ENCODE peak calls at places on chromosomes 16 and 17, in four cellular contexts. V is astrocyte of the cerebellum, W is cardiac muscle cell, M is breast epithelium. H is an unnamed sample.

GRCh38 chr17:55341432-55341831 is 76.7 kb downstream of the HLF start:
- DNase-seq in V (no peak), W (no peak), M (no peak), H (no peak)

GRCh38 chr16:88500255-88500661 is 47.2 kb downstream of the ZFPM1 start:
- DNase-seq in V (no peak), W (no peak), M (no peak), H (no peak)

GRCh38 chr17:63704836-63705235 is 4.9 kb upstream of the LIMD2 start:
- DNase-seq in V (no peak), W (no peak), M (no peak), H (no peak)

GRCh38 chr16:87411375-87412271 is 19.5 kb downstream of the MAP1LC3B start:
- DNase-seq in V (no peak), W (no peak), M (no peak), H (no peak)

GRCh38 chr17:73278049-73278464 is 16.4 kb upstream of the CPSF4L start:
- DNase-seq in V (no peak), W (no peak), M (no peak), H (no peak)

GRCh38 chr16:26672206-26672605 is 394.5 kb upstream of the C16orf82 start:
- DNase-seq in V (no peak), W (no peak), M (no peak), H (no peak)

GRCh38 chr17:31175237-31175636 is 80.5 kb downstream of the NF1 start:
- DNase-seq in V (no peak), W (no peak), M (no peak), H (no peak)

GRCh38 chr16:74625500-74626350 is 18.8 kb upstream of the GLG1 start:
- DNase-seq in V (no peak), W (no peak), M (no peak), H (peak)

GRCh38 chr17:511833-512251 is 159.2 kb upstream of the RPH3AL start:
- DNase-seq in V (no peak), W (no peak), M (no peak), H (no peak)

GRCh38 chr16:80065565-80065964 is 465.0 kb upstream of the MAF start:
- DNase-seq in V (no peak), W (no peak), M (no peak), H (no peak)

GRCh38 chr17:9021158-9021984 is at the start of gene NTN1:
- DNase-seq in V (no peak), W (peak), M (no peak), H (no peak)

GRCh38 chr16:57525761-57526160 is 10.6 kb downstream of the CCDC102A start:
- DNase-seq in V (no peak), W (no peak), M (no peak), H (no peak)

GRCh38 chr16:4433914-4434787 is 8.5 kb downstream of the DNAJA3 start:
- DNase-seq in V (no peak), W (no peak), M (no peak), H (no peak)

GRCh38 chr17:7893226-7893880 is 4.8 kb downstream of the CHD3 start:
- DNase-seq in V (no peak), W (no peak), M (no peak), H (no peak)

GRCh38 chr17:7684856-7685532 is 2.3 kb downstream of the TP53 start:
- DNase-seq in V (no peak), W (no peak), M (no peak), H (no peak)

GRCh38 chr17:82241183-82241925 is 12.5 kb downstream of the SLC16A3 start:
- DNase-seq in V (no peak), W (no peak), M (no peak), H (peak)

GRCh38 chr16:31513126-31513525 is 4.9 kb upstream of the RUSF1 start:
- DNase-seq in V (no peak), W (no peak), M (no peak), H (no peak)

GRCh38 chr17:79294459-79295071 is 219.9 kb downstream of the ENGASE start:
- DNase-seq in V (peak), W (peak), M (peak), H (no peak)

GRCh38 chr17:42512733-42513251 is 23.2 kb upstream of the NAGLU start:
- DNase-seq in V (no peak), W (no peak), M (no peak), H (no peak)

GRCh38 chr16:31079342-31079944 is 5.2 kb downstream of the ZNF646 start:
- DNase-seq in V (no peak), W (no peak), M (no peak), H (no peak)

GRCh38 chr17:34820922-34821321 is 140.3 kb downstream of the CCT6B start:
- DNase-seq in V (no peak), W (no peak), M (no peak), H (no peak)

GRCh38 chr17:73156166-73156840 is 8.5 kb upstream of the SSTR2 start:
- DNase-seq in V (no peak), W (peak), M (peak), H (peak)

GRCh38 chr17:73797594-73798110 is 153.4 kb upstream of the SDK2 start:
- DNase-seq in V (no peak), W (no peak), M (no peak), H (no peak)

GRCh38 chr17:59561042-59561441 is 4.4 kb upstream of the DHX40 start:
- DNase-seq in V (no peak), W (peak), M (no peak), H (no peak)
- TF ChIP-seq CTCF in V (peak), W (peak), M (no peak), H (peak)

DNA sequence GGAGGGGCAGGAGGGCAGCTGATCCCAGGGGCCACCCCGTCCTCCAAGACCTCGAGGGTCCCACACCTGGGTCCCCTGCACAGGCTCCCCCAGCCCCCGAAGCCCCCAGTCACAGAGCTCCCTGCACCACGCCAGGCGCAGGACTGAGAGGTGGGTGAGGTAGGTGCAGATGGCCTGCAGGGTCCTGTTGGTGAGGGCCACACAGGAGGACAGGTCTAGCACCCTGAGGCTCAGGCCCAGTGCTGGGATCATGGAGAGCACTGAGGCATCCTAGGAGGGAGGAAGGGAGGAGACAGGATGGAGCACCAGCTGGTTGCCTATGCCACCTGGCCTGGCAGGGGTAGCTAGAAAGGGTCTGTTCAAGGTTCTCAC is 9.6 kb downstream of the ELMO3 start:
- DNase-seq in V (no peak), W (no peak), M (no peak), H (no peak)
- H3K4me3 ChIP-seq in V (no peak), W (no peak), M (no peak), H (no peak)

DNA sequence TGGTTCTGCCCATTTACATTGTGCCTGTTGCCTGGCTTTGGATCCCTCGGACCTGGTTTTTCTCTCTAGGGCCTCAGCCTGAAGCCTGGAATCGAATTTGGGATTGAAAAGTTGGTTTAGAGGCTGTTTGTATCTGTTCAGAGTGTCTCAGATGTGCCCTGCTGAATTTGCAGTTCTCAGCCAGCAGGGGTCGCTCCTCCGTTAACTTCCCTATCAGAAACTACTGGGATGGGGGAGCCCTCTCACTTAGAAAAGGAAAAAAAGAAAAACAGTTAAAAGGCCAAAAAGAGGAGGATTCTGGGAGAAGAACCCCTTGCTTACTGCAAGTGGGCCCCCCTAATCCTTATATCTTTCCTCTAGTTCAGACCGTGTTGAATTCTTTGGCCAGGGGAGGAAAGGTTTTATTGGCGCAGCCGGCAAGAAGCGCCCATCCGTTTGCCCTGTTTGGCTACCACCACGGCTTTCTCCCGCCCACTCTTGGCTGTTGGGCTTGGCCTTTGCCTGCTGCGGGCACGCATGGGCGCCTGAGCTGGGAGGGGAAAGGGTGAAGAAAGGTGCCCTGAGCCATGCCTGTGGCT is 8.7 kb downstream of the FZD2 start:
- DNase-seq in V (no peak), W (no peak), M (no peak), H (no peak)
- TF ChIP-seq CTCF in V (peak), W (peak), M (no peak), H (peak)

GRCh38 chr16:85002099-85002541 is 9.2 kb downstream of the ZDHHC7 start:
- DNase-seq in V (no peak), W (no peak), M (no peak), H (no peak)
- H3K4me3 ChIP-seq in V (no peak), W (no peak), M (peak), H (no peak)

DNA sequence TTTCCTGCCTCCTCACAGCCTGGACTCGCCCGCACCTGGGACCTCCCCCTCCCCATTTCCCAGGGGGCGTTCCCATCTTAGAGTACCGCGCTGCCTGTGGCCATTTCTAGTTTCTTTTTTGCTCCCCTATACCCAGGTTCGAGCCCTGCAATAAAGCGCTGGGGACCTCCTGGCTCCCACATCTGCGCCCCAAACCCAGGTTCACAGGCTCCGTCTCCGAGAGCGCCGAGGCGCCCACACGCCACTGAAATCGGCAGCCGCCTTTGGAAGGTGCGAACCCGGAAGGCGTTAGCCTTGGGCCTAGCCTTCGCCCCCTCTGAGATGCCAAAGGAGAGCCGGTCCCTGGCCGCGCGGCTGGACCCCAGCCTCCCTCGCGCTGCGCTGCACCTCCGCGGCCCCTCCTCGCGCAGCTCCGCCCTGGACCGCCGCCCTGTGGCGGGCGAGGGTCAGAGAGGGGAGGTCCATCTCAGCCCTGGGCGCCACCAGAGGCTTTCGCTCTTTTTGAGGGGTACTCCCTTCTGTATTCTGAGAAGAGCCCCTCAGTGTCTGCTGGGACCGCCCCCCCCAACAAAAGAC is 1.8 kb downstream of the KCNJ12 start:
- DNase-seq in V (no peak), W (peak), M (no peak), H (no peak)
- TF ChIP-seq CTCF in V (peak), W (peak), M (no peak), H (no peak)

DNA sequence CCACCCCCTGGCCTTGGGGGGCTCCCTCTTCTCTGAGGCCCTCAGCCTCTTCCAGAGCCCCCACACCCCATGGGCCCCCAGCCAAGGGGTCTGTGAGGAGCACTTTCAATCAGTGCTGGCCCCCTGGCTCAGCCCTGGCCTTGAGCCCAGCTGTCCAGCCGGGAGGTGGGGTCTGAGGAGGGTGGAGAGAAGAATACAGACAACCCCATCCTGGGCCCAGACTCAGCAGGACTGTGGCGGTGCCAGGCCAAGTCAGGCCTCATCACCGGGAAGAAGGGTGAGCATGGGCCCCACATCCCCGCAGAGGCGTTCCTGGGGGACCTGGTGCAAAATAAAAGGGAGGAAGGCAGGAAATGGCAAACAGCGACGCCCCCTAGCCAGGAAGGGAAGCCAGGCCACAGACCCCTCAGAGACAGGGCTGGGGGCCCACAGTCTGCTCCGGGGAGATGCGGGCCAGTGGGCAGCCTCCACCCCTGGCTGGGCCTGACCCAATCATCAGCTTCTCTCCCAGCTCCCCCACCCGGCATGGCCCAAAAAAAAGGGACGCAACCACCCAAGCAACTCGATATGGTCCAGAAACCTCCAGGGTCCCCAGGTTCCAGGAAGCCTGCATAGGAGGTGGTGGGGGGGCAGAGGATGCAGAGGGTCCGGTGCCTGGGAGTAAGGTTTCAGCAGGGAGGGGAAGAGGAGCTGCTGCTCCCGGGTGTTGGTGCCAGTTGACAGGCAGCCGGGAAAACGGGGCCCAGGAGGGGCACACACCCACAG is 20.6 kb downstream of the ZNF423 start:
- DNase-seq in V (no peak), W (no peak), M (no peak), H (no peak)
- H3K4me3 ChIP-seq in V (no peak), W (no peak), M (no peak), H (no peak)

H was measured in epithelial cell of proximal tubule.